ENCODE peak calls at places on chromosome 10, in five cellular contexts. A, E, X, W and I are unnamed samples.

GRCh38 chr10:21061982-21062381 is 164.9 kb upstream of the NEBL start:
- DNase-seq in X (no peak), E (no peak), A (no peak), W (no peak), I (no peak)

GRCh38 chr10:14782691-14783363 is 8.1 kb upstream of the FAM107B start:
- DNase-seq in E (no peak), X (peak; percentile 61), W (no peak), A (no peak), I (no peak)

GRCh38 chr10:2856598-2856997 is 210.8 kb upstream of the PFKP start:
- DNase-seq in E (no peak), W (no peak), X (no peak), A (no peak), I (no peak)

GRCh38 chr10:15745748-15746147 is 26.0 kb upstream of the ITGA8 start:
- DNase-seq in E (no peak), X (no peak), W (no peak), A (no peak), I (no peak)

GRCh38 chr10:12975266-12975665 is 26.2 kb downstream of the CCDC3 start:
- DNase-seq in X (no peak), W (no peak), E (no peak), A (peak; percentile 12), I (peak; percentile 71)

GRCh38 chr10:126598009-126598408 is 72.5 kb downstream of the C10orf90 start:
- DNase-seq in A (peak; percentile 22), X (peak; percentile 38), E (no peak), W (peak; percentile 43), I (no peak)

GRCh38 chr10:87842776-87843497 is 20.4 kb downstream of the KLLN start:
- DNase-seq in E (no peak), A (no peak), X (no peak), W (no peak), I (peak; percentile 65)

GRCh38 chr10:101139421-101139911 is 8.4 kb downstream of the TLX1 start:
- DNase-seq in E (no peak), X (no peak), W (peak; percentile 70), A (peak; percentile 14), I (no peak)

GRCh38 chr10:67943917-67944316 is 59.5 kb downstream of the SIRT1 start:
- DNase-seq in W (no peak), E (no peak), A (no peak), X (no peak), I (no peak)

GRCh38 chr10:88848499-88848898 is 3.1 kb downstream of the ANKRD22 start:
- DNase-seq in W (no peak), X (peak; percentile 18), A (no peak), E (no peak), I (no peak)

GRCh38 chr10:128007971-128008370 is 101.1 kb downstream of the PTPRE start:
- DNase-seq in X (no peak), W (no peak), A (no peak), E (no peak), I (no peak)

GRCh38 chr10:77833792-77834191 is 92.8 kb downstream of the DLG5 start:
- DNase-seq in A (no peak), E (no peak), X (no peak), W (no peak), I (no peak)

GRCh38 chr10:118754132-118754555 is 626 bp downstream of the CACUL1 start:
- DNase-seq in A (peak; percentile 52), X (no peak), E (no peak), W (peak; percentile 60), I (peak; percentile 79)

GRCh38 chr10:122132882-122133634 is 138.0 kb upstream of the BTBD16 start:
- DNase-seq in E (no peak), W (no peak), X (no peak), A (no peak), I (no peak)

GRCh38 chr10:130854151-130854550 is 457.4 kb downstream of the TCERG1L start:
- DNase-seq in X (no peak), A (no peak), W (no peak), E (no peak), I (no peak)
- TF ChIP-seq JUND in X (no peak), A (no peak), W (no peak), E (no peak), I (no peak)

DNA sequence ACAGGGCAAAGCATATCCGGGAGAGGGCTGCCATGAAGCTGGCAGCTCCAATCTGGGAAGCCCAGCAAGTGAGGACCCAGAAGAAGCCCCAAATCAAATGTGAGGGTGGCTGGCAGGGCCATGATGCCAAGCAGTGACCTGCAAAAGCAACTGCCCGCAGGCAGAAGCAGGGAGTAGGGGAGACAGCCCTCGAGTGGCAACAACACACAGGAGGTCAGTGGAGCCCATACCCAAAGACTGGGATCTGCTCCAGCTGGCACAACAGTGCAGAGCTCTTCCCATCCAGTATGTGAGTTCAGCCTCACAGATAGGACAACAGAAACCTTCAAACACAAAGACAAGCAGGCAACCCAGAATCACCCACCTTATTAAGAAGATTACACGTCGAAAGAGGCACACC is 45.0 kb downstream of the GRID1 start:
- DNase-seq in X (no peak), A (no peak), W (no peak), E (no peak), I (no peak)
- TF ChIP-seq JUND in X (no peak), A (no peak), W (no peak), E (no peak), I (no peak)

DNA sequence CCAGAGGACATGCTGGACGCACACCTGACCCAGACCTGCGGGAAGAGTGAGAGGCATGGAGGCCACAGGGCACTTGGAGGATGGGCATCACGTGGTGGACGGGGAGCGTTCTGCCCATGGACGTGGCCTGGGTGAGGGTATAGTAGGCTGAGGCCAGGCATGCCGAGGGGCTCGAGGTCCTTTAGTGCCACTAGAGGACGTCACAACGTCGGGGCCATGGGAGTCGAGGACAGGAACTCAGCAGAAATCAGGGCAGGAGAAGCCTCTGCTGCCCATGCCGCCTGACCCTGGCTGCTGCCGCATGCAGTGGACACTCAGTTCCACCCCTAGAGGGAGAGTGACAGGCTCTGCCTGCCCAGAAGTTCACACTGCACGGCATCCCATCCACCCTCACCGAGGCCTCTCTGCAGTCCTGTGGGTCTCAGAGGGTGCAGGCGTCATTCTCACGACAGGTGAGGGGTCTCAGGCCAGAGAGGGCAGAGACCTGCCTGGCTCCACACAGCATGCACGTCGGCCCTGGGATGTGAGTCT is 198.7 kb downstream of the ADARB2 start:
- DNase-seq in E (no peak), A (no peak), X (no peak), W (no peak), I (no peak)
- TF ChIP-seq JUND in E (no peak), A (no peak), X (no peak), W (no peak), I (no peak)

DNA sequence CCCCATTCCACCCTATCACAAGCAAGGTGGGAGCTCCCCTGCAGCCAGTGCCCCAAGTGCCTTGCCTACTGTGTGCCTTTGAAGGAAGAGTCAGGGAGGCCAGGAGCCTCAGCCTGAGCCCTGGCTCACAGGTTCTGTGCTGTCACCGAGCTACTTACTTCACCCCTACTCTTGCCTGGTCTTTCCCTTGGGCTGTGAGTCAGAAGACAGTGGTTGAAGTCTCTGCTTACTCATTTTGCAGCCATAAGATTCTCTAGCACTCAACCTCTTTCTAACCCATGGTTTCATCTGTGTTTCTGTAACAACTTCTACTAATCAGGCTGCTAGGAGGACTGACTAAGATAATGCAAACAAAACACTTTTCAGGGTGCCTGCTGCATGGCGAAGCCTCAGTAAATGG is 114.5 kb downstream of the PLCE1 start:
- DNase-seq in E (no peak), X (no peak), A (no peak), W (no peak), I (no peak)
- TF ChIP-seq JUND in E (no peak), X (no peak), A (no peak), W (no peak), I (no peak)

DNA sequence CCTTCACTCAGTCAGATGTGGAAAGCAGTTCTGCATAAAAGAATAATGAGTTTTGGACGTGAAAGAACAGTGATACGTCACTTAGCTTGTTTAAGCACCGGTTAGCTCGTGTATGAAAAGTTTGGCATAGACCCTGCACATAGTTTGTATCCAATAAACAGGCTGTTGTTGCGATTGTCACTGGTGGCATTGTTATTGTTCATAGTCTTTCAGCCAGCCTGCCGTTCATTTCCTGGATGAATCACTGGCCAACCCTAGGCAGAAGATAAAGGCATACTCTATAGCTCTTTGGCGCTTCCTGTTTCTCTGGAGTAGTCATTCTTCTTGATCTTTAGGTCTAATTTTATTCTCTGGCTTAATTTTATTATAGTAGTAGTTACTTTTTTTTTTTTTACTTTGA is 57.8 kb upstream of the ANKRD30A start:
- DNase-seq in W (no peak), A (no peak), E (no peak), X (no peak), I (no peak)
- TF ChIP-seq JUND in W (no peak), A (no peak), E (no peak), X (no peak), I (no peak)